ENCODE peak calls at places on chromosome 2, in eight cellular contexts. Y is astrocyte of the cerebellum, W is GM06990, L is gastrocnemius medialis, B is cardiac muscle cell, R is IMR-90, E is heart left ventricle, G is kidney. F is an unnamed sample.

GRCh38 chr2:64400733-64401500 is 53.0 kb upstream of the LGALSL start:
- DNase-seq in R (no peak), L (peak), W (no peak), E (no peak), Y (no peak), G (no peak), B (no peak), F (no peak)

GRCh38 chr2:61016392-61017002 is 1.0 kb upstream of the PEX13 start:
- DNase-seq in B (no peak), G (no peak), W (no peak), Y (no peak), E (no peak), L (no peak), R (no peak), F (no peak)

GRCh38 chr2:205188516-205189138 is 493.7 kb upstream of the NRP2 start:
- DNase-seq in L (peak), B (no peak), E (peak), G (no peak), Y (peak), W (no peak), R (peak), F (peak)

GRCh38 chr2:46534589-46534988 is 55.2 kb downstream of the TMEM247 start:
- DNase-seq in B (no peak), G (no peak), W (no peak), Y (no peak), L (no peak), E (no peak), R (no peak), F (no peak)

GRCh38 chr2:30068067-30068466 is 78.7 kb upstream of the YPEL5 start:
- DNase-seq in B (no peak), R (no peak), E (no peak), W (no peak), Y (no peak), G (no peak), L (no peak), F (no peak)

GRCh38 chr2:47907097-47907781 is 941 bp upstream of the FBXO11 start:
- DNase-seq in B (peak), L (no peak), W (no peak), E (no peak), G (no peak), R (no peak), Y (no peak), F (peak)

GRCh38 chr2:232315923-232316299 is 62.6 kb upstream of the ALPP start:
- DNase-seq in B (no peak), E (no peak), Y (no peak), G (peak), W (no peak), R (no peak), L (no peak), F (no peak)

GRCh38 chr2:204072443-204073324 is 136.1 kb downstream of the ICOS start:
- DNase-seq in Y (no peak), B (peak), E (no peak), W (no peak), R (no peak), G (no peak), L (no peak), F (peak)

GRCh38 chr2:23026671-23027070 is 358.3 kb upstream of the KLHL29 start:
- DNase-seq in E (no peak), R (no peak), B (no peak), Y (no peak), W (no peak), L (no peak), G (no peak), F (no peak)

GRCh38 chr2:17309741-17310339 is 208.4 kb downstream of the RAD51AP2 start:
- DNase-seq in W (peak), R (peak), E (no peak), Y (peak), G (no peak), B (peak), L (no peak), F (peak)
- TF ChIP-seq CTCF in W (peak), R (peak), E (peak), Y (peak), G (peak), B (peak), L (no peak), F (peak)

DNA sequence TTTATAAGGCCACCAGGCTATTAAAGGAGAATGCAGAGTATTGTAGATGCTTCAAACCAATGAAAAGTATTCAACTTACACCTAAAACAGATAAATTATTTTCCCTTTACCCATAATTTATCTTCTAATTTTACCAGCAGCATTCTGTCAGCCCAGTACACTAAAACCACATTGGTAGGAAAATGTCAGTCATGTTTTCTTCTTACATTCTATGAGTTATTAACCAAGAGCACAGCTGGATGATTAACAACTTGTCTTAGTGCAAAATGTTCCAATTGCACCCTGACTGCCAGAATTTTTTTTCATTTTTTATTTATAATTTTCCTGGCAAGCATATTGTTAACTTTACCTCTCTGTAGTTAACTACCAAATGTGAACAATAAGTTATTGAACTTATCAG is 79.0 kb upstream of the WDR75 start:
- DNase-seq in W (no peak), E (no peak), B (no peak), Y (no peak), R (no peak), G (no peak), L (no peak), F (no peak)
- H3K4me3 ChIP-seq in W (no peak), E (no peak), B (no peak), Y (no peak), R (no peak), G (no peak), L (no peak), F (no peak)

DNA sequence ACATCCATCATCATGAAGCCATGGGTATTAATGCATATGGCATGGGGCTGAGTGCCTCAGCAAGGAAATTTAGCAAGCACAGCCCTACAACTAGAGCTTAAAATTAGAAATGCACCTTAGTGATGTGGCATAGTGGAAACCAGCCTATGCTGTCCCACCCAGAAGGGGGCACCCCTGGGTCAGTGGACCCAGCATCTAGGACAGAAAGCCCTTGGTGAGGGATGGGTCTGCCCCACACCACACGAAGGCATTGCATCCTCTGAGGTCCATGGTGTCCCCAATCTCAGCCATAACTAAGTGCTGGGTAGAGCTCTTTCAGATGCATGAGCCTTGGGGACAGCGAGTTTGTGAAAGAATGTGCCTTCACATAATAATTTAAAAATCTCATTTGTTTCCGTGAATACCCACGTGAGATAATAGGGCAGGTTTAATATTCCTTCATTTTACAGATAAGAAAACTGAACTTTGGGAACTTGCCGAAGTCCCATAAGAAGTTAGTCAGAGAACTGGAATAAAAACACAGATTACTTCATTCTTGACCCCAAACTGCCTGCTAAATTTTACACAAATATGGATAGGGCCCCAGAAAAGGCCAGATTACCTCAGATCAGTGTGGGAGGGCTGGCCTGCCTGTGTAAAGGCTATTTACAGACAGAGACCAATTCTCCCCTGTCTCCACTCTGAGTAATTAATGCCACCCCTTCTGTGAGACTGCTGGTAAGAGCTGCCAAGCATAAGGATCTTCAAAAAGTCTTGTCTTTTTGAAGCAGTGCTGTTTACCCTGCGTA is 139.0 kb downstream of the MGAT5 start:
- DNase-seq in G (no peak), L (no peak), B (no peak), E (no peak), R (peak), Y (no peak), W (no peak), F (peak)
- TF ChIP-seq CTCF in G (no peak), L (no peak), B (peak), E (no peak), R (no peak), Y (no peak), W (peak), F (peak)

GRCh38 chr2:115921541-115921940 is 1479.1 kb downstream of the DPP10 start:
- DNase-seq in Y (no peak), R (no peak), L (no peak), G (no peak), B (no peak), W (no peak), E (no peak), F (no peak)
- H3K4me3 ChIP-seq in Y (no peak), R (no peak), L (no peak), G (no peak), B (no peak), W (no peak), E (no peak), F (no peak)

GRCh38 chr2:230680463-230681195 is 32.0 kb upstream of the CAB39 start:
- DNase-seq in G (no peak), W (no peak), R (peak), B (no peak), L (no peak), Y (no peak), E (no peak), F (no peak)
- TF ChIP-seq CTCF in G (no peak), W (peak), R (no peak), B (no peak), L (no peak), Y (no peak), E (no peak), F (no peak)

DNA sequence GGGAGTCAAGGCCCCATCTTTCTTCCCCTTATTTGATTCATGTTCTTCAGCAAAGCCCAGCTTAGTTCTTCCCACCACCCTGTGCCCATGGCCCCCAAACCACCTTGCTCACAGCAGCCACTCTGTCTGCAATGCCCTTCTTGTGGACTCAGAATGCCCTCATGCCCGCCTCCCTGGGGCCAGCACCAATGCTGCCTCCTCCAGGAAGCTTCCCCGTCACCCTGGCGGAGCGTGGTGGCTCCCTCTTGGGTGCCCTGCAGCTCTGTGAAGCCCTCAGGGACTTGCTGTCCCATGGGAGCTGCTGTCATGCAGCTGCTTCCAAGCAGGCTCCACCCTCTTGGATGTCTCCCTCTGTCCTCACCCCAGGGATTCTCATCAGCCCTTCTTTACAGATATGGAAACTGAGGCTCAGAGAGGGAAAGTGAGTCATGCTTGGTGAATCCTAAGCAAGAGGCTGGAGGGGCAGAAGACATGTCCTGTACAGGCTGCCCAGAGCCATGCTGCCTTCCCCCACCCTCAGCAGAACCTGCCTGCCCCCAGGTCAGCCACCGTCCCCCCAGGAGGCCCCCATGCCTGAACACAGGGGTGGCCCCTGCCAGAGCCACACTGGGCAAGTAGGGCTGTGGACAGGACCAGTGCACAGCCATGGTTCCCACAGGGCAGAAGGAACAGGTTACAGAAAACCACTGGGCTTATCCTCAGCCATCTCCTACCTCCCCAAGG is 11.8 kb upstream of the DUSP2 start:
- DNase-seq in W (peak), L (no peak), G (no peak), R (no peak), Y (no peak), B (no peak), E (no peak), F (no peak)
- H3K4me3 ChIP-seq in W (peak), L (no peak), G (no peak), R (no peak), Y (no peak), B (no peak), E (no peak), F (no peak)

GRCh38 chr2:110854355-110855081 is 122.1 kb downstream of the ACOXL start:
- DNase-seq in W (no peak), G (no peak), Y (no peak), B (peak), L (no peak), E (no peak), R (no peak), F (no peak)
- TF ChIP-seq CTCF in W (peak), G (no peak), Y (peak), B (peak), L (no peak), E (no peak), R (no peak), F (peak)

GRCh38 chr2:154132827-154133226 is 261.1 kb downstream of the GALNT13 start:
- DNase-seq in R (no peak), G (no peak), E (no peak), W (no peak), Y (no peak), L (no peak), B (no peak), F (no peak)
- H3K4me3 ChIP-seq in R (no peak), G (no peak), E (no peak), W (no peak), Y (no peak), L (no peak), B (no peak), F (no peak)

F was measured in cardiac fibroblast.